ENCODE peak calls at places on chromosomes 7 and 10, in eight cellular contexts. One of them, this sample, is unnamed.

GRCh38 chr7:44979481-44980392 is 922 bp upstream of the MYO1G start:
- DNase-seq in GM10248: no peak
- DNase-seq in left colon: no peak
- DNase-seq in A549: peak
- DNase-seq in MM.1S: no peak
- DNase-seq in astrocyte: no peak
- DNase-seq in WTC11: no peak
- DNase-seq in epithelial cell of esophagus: peak
- DNase-seq in this sample: no peak

GRCh38 chr7:126394406-126394805 is 858.3 kb downstream of the GRM8 start:
- DNase-seq in GM10248: no peak
- DNase-seq in left colon: no peak
- DNase-seq in A549: no peak
- DNase-seq in MM.1S: no peak
- DNase-seq in astrocyte: no peak
- DNase-seq in WTC11: no peak
- DNase-seq in epithelial cell of esophagus: peak
- DNase-seq in this sample: no peak

GRCh38 chr10:71395621-71396020 is 1.1 kb upstream of the CDH23 start:
- DNase-seq in GM10248: no peak
- DNase-seq in left colon: no peak
- DNase-seq in A549: peak
- DNase-seq in MM.1S: no peak
- DNase-seq in astrocyte: no peak
- DNase-seq in WTC11: no peak
- DNase-seq in epithelial cell of esophagus: no peak
- DNase-seq in this sample: no peak

GRCh38 chr10:7795605-7796004 is 7.6 kb downstream of the ATP5F1C start:
- DNase-seq in GM10248: no peak
- DNase-seq in left colon: no peak
- DNase-seq in A549: no peak
- DNase-seq in MM.1S: no peak
- DNase-seq in astrocyte: peak
- DNase-seq in WTC11: no peak
- DNase-seq in epithelial cell of esophagus: no peak
- DNase-seq in this sample: peak

GRCh38 chr7:145088111-145088745 is 252.4 kb upstream of the TPK1 start:
- DNase-seq in GM10248: no peak
- DNase-seq in left colon: no peak
- DNase-seq in A549: no peak
- DNase-seq in MM.1S: no peak
- DNase-seq in astrocyte: no peak
- DNase-seq in WTC11: no peak
- DNase-seq in epithelial cell of esophagus: peak
- DNase-seq in this sample: no peak

GRCh38 chr7:155864991-155865690 is 52.9 kb upstream of the SHH start:
- DNase-seq in GM10248: no peak
- DNase-seq in left colon: no peak
- DNase-seq in A549: no peak
- DNase-seq in MM.1S: no peak
- DNase-seq in astrocyte: no peak
- DNase-seq in WTC11: no peak
- DNase-seq in epithelial cell of esophagus: no peak
- DNase-seq in this sample: no peak

GRCh38 chr10:29438271-29438670 is 149.4 kb downstream of the LYZL1 start:
- DNase-seq in GM10248: no peak
- DNase-seq in left colon: no peak
- DNase-seq in A549: no peak
- DNase-seq in MM.1S: no peak
- DNase-seq in astrocyte: no peak
- DNase-seq in WTC11: no peak
- DNase-seq in epithelial cell of esophagus: no peak
- DNase-seq in this sample: no peak

GRCh38 chr7:30717181-30717580 is 34.8 kb upstream of the INMT start:
- DNase-seq in GM10248: no peak
- DNase-seq in left colon: no peak
- DNase-seq in A549: peak
- DNase-seq in MM.1S: no peak
- DNase-seq in astrocyte: no peak
- DNase-seq in WTC11: peak
- DNase-seq in epithelial cell of esophagus: peak
- DNase-seq in this sample: no peak

GRCh38 chr10:88792656-88793055 is 9.9 kb upstream of the LIPM start:
- DNase-seq in GM10248: no peak
- DNase-seq in left colon: peak
- DNase-seq in A549: no peak
- DNase-seq in MM.1S: no peak
- DNase-seq in astrocyte: peak
- DNase-seq in WTC11: no peak
- DNase-seq in epithelial cell of esophagus: peak
- DNase-seq in this sample: no peak

GRCh38 chr7:157150825-157151412 is 12.2 kb downstream of the UBE3C start:
- DNase-seq in GM10248: no peak
- DNase-seq in left colon: no peak
- DNase-seq in A549: no peak
- DNase-seq in MM.1S: no peak
- DNase-seq in astrocyte: peak
- DNase-seq in WTC11: peak
- DNase-seq in epithelial cell of esophagus: no peak
- DNase-seq in this sample: no peak

GRCh38 chr7:114653391-114654088 is 238.9 kb downstream of the FOXP2 start:
- DNase-seq in GM10248: no peak
- DNase-seq in left colon: no peak
- DNase-seq in A549: peak
- DNase-seq in MM.1S: no peak
- DNase-seq in astrocyte: no peak
- DNase-seq in WTC11: no peak
- DNase-seq in epithelial cell of esophagus: no peak
- DNase-seq in this sample: no peak